ENCODE peak calls at places on chromosomes 16 and 17, in seven cellular contexts. T is lower lobe of right lung; I is heart left ventricle; K is CD4-positive, alpha-beta T cell; R is breast epithelium; S is psoas muscle; M is IMR-90. F is an unnamed sample. For H3K9me3, the result is how much of the 10 kb centered on the place peaks cover.

GRCh38 chr16:878071-878784 is 77.7 kb upstream of the GNG13 start:
- DNase-seq in T (peak), I (peak), K (no peak), R (no peak), S (peak), M (peak), F (no peak)

GRCh38 chr16:86874141-86874540 is 295.8 kb downstream of the FOXL1 start:
- DNase-seq in T (no peak), I (no peak), K (no peak), R (no peak), S (no peak), M (no peak), F (no peak)

GRCh38 chr16:11004351-11004750 is 60.0 kb downstream of the CLEC16A start:
- DNase-seq in T (no peak), I (no peak), K (no peak), R (peak), S (no peak), M (peak), F (no peak)

GRCh38 chr17:19654342-19654886 is 5.9 kb downstream of the ALDH3A2 start:
- DNase-seq in T (no peak), I (no peak), K (no peak), R (no peak), S (no peak), M (no peak), F (no peak)

GRCh38 chr17:5272313-5272712 is 9.8 kb upstream of the RABEP1 start:
- DNase-seq in T (no peak), I (no peak), K (no peak), R (no peak), S (no peak), M (no peak), F (no peak)

GRCh38 chr17:66183529-66183928 is 8.4 kb downstream of the CEP112 start:
- DNase-seq in T (no peak), I (no peak), K (no peak), R (no peak), S (no peak), M (no peak), F (no peak)

GRCh38 chr16:26992661-26993365 is 73.9 kb upstream of the C16orf82 start:
- DNase-seq in T (no peak), I (no peak), K (no peak), R (no peak), S (no peak), M (no peak), F (no peak)

GRCh38 chr16:1776991-1777374 is 4.0 kb upstream of the MRPS34 start:
- DNase-seq in T (no peak), I (peak), K (no peak), R (no peak), S (peak), M (no peak), F (no peak)

GRCh38 chr16:67404740-67405226 is 11.5 kb upstream of the TPPP3 start:
- DNase-seq in T (peak), I (no peak), K (no peak), R (peak), S (no peak), M (no peak), F (no peak)

GRCh38 chr16:1220841-1221627 is 4.0 kb downstream of the TPSG1 start:
- DNase-seq in T (no peak), I (no peak), K (no peak), R (no peak), S (no peak), M (no peak), F (no peak)

GRCh38 chr17:80220709-80221215 is 535 bp downstream of the SLC26A11 start:
- DNase-seq in T (no peak), I (no peak), K (no peak), R (no peak), S (no peak), M (no peak), F (no peak)

GRCh38 chr16:2692948-2693651 is 10.8 kb downstream of the KCTD5 start:
- DNase-seq in T (no peak), I (peak), K (no peak), R (no peak), S (peak), M (peak), F (no peak)

GRCh38 chr17:63600569-63601438 is at the start of gene TACO1:
- DNase-seq in T (peak), I (peak), K (peak), R (peak), S (peak), M (peak), F (peak)

GRCh38 chr17:73719588-73720071 is 75.4 kb upstream of the SDK2 start:
- DNase-seq in T (no peak), I (peak), K (no peak), R (no peak), S (no peak), M (no peak), F (no peak)

GRCh38 chr17:46771601-46772012 is 46.9 kb downstream of the WNT3 start:
- DNase-seq in T (peak), I (no peak), K (no peak), R (no peak), S (no peak), M (no peak), F (no peak)

GRCh38 chr16:15765880-15766279 is 90.9 kb downstream of the MYH11 start:
- DNase-seq in T (no peak), I (no peak), K (no peak), R (no peak), S (no peak), M (peak), F (no peak)

GRCh38 chr16:49453983-49454382 is 80.4 kb downstream of the C16orf78 start:
- DNase-seq in T (no peak), I (no peak), K (no peak), R (no peak), S (no peak), M (no peak), F (no peak)

GRCh38 chr17:57256708-57257112 is 387 bp downstream of the MSI2 start:
- DNase-seq in T (peak), I (no peak), K (peak), R (no peak), S (no peak), M (no peak), F (no peak)

GRCh38 chr16:84600343-84601229 is 17.3 kb downstream of the COTL1 start:
- DNase-seq in T (no peak), I (no peak), K (no peak), R (no peak), S (no peak), M (peak), F (no peak)

GRCh38 chr16:35642322-35642835 is 2183.0 kb downstream of the TP53TG3F start:
- DNase-seq in T (no peak), I (peak), K (no peak), R (no peak), S (no peak), M (no peak), F (no peak)

GRCh38 chr16:14109077-14109775 is 38.1 kb downstream of the MRTFB start:
- DNase-seq in T (no peak), I (no peak), K (no peak), R (no peak), S (no peak), M (no peak), F (no peak)

GRCh38 chr17:6753565-6753964 is 2.3 kb upstream of the XAF1 start:
- DNase-seq in T (no peak), I (no peak), K (no peak), R (no peak), S (no peak), M (no peak), F (no peak)

GRCh38 chr17:49086649-49087048 is 45.9 kb upstream of the B4GALNT2 start:
- DNase-seq in T (no peak), I (no peak), K (no peak), R (no peak), S (no peak), M (no peak), F (no peak)

GRCh38 chr17:81599719-81600486 is 37.0 kb downstream of the NPLOC4 start:
- DNase-seq in T (no peak), I (peak), K (no peak), R (no peak), S (no peak), M (peak), F (no peak)

GRCh38 chr16:11310997-11311561 is 29.9 kb upstream of the PRM1 start:
- DNase-seq in T (no peak), I (no peak), K (no peak), R (no peak), S (no peak), M (no peak), F (no peak)

GRCh38 chr17:72661093-72661944 is 431.2 kb downstream of the SLC39A11 start:
- DNase-seq in T (no peak), I (no peak), K (no peak), R (peak), S (no peak), M (no peak), F (no peak)

GRCh38 chr17:80316927-80317705 is 56.5 kb downstream of the RNF213 start:
- DNase-seq in T (no peak), I (peak), K (no peak), R (no peak), S (no peak), M (no peak), F (no peak)

GRCh38 chr17:72467841-72468653 is 347.2 kb downstream of the SOX9 start:
- DNase-seq in T (no peak), I (no peak), K (no peak), R (peak), S (no peak), M (no peak), F (peak)

GRCh38 chr16:47197536-47198179 is 53.9 kb upstream of the NETO2 start:
- DNase-seq in T (no peak), I (peak), K (no peak), R (no peak), S (peak), M (peak), F (peak)

GRCh38 chr16:64590516-64590915 is 531.3 kb downstream of the CDH11 start:
- DNase-seq in T (no peak), I (no peak), K (no peak), R (no peak), S (no peak), M (peak), F (no peak)

GRCh38 chr17:43665387-43666101 is 3.8 kb upstream of the MEOX1 start:
- DNase-seq in T (no peak), I (peak), K (no peak), R (peak), S (peak), M (no peak), F (no peak)

GRCh38 chr17:20703781-20704180 is 124.3 kb downstream of the CDRT15L2 start:
- DNase-seq in T (no peak), I (no peak), K (no peak), R (no peak), S (no peak), M (no peak), F (no peak)

GRCh38 chr16:22381392-22381791 is 7.0 kb upstream of the CDR2 start:
- DNase-seq in T (no peak), I (no peak), K (no peak), R (no peak), S (no peak), M (no peak), F (no peak)

GRCh38 chr16:800834-801488 is 427 bp upstream of the GNG13 start:
- DNase-seq in T (no peak), I (peak), K (no peak), R (no peak), S (no peak), M (no peak), F (no peak)

GRCh38 chr17:42311240-42312034 is 23.1 kb downstream of the STAT5A start:
- DNase-seq in T (peak), I (peak), K (no peak), R (peak), S (peak), M (peak), F (peak)

GRCh38 chr17:40315206-40315605 is 6.2 kb downstream of the RARA start:
- DNase-seq in T (no peak), I (no peak), K (no peak), R (no peak), S (no peak), M (no peak), F (no peak)

GRCh38 chr17:40317345-40317873 is 8.4 kb downstream of the RARA start:
- DNase-seq in T (no peak), I (no peak), K (no peak), R (no peak), S (peak), M (peak), F (peak)

GRCh38 chr17:40314557-40314953 is 5.6 kb downstream of the RARA start:
- DNase-seq in T (peak), I (peak), K (peak), R (peak), S (peak), M (peak), F (peak)

GRCh38 chr17:40316571-40317344 is 7.8 kb downstream of the RARA start:
- DNase-seq in T (peak), I (peak), K (no peak), R (peak), S (peak), M (peak), F (peak)

DNA sequence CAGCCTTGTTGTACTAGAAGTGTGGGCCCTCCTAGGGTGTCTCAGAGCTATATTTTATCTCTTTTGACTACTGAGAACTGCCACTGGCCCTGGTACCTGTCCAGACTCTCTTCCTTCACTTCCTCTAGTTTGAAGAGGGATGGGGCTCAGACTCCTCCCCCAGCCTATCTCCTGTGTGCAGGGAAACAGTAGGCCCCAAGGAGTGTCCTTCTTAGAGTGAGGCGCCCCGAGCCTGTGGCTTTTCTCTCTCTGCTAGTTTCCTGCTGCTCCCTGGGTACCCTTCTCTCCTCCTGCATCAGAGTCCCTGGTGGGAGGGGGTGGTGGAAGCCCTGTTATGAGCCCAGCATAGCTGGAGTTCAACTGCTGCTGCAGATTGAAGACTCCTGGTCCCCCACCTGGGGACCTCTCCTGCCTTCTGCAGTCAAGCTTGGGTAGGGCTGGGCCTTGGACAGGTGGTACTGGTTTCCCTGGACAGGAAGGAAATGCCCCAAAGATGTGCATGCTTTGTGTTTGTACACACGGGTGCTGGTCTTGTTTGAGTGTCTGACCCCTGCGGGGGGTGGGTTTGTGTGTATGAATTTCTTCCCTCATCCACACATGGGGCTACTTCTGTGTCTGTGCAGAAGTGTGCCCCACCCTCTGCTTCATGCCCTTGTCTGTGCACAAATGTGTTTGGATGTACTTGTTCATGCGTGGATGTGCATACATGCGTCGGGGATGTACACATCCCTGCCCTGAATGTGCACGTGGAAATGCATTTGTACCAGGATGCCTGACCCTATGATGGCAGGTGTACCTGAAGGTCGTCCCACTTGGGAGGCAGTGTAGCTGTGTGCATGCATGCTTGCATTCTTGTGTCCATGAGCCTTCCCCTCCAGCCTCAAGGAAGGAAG is 6.9 kb downstream of the RARA start:
- DNase-seq in T (no peak), I (no peak), K (no peak), R (no peak), S (no peak), M (no peak), F (no peak)
- H3K27ac ChIP-seq in T (peak), I (peak), K (no peak), R (peak), S (peak), M (peak), F (peak)

DNA sequence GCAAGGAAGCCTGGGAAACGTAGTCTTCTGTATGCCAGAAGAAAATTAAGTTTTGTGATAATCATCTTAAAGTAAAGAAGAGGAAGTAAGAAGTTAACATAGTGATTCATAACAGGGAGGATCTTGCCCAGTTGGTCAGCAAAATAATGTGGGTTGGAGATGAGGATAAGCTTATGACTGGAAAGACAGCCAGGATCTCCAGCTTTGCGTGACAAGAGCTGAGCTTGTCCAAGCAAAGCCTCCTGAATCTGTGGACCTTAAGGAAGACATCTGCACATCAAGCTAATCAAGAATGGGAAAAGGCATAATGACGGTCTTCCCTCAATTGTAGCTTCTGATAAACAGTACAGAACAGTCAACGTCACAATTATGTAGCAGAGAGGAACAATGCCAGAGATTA is 744.7 kb upstream of the GOT2 start:
- DNase-seq in T (no peak), I (no peak), K (no peak), R (no peak), S (no peak), M (peak), F (no peak)
- H3K9me3 ChIP-seq in T (under half), I (under half), K (under half), R (under half), S (under half), M (under half), F (under half)

GRCh38 chr17:40218006-40218739 is 931 bp upstream of the WIPF2 start:
- DNase-seq in T (no peak), I (no peak), K (no peak), R (no peak), S (no peak), M (no peak), F (no peak)
- H3K27ac ChIP-seq in T (peak), I (no peak), K (peak), R (peak), S (no peak), M (peak), F (no peak)

GRCh38 chr17:15112881-15113617 is 152.1 kb downstream of the PMP22 start:
- DNase-seq in T (no peak), I (no peak), K (no peak), R (no peak), S (no peak), M (peak), F (no peak)
- H3K9me3 ChIP-seq in T (under half), I (under half), K (under half), R (under half), S (under half), M (under half), F (under half)

DNA sequence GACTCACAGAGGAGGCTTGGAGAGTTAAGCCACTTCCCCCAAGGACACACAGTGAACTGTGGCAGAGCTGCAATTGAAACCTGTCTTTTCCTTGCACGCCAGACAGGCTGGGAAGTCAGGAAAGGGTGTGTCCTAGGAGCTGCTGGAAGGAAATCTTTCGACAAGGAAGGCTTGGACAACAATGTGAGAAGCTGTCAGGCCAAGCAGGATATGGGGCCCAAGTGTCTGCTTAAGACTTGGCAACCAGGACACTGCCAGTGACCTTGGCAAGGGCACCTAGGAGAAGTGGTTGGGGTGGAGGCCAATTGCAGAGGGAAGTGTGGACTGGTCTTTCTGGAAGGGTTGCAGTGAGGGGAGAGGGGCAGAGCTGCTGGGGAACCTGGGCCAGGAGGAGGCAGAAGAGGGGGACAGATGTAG is 2.1 kb upstream of the CAMKK1 start:
- DNase-seq in T (peak), I (no peak), K (no peak), R (peak), S (no peak), M (peak), F (no peak)
- H3K27ac ChIP-seq in T (peak), I (peak), K (no peak), R (peak), S (peak), M (no peak), F (peak)

GRCh38 chr16:75032655-75033054 is 33.8 kb downstream of the ZNRF1 start:
- DNase-seq in T (no peak), I (no peak), K (no peak), R (no peak), S (no peak), M (no peak), F (no peak)
- H3K9me3 ChIP-seq in T (under half), I (under half), K (under half), R (under half), S (under half), M (under half), F (under half)